ENCODE peak calls at places on chromosome 12, in four cellular contexts. U is T follicular helper cell, V is NB4, Y is pulmonary artery endothelial cell. Q is an unnamed sample.

GRCh38 chr12:49664591-49665146 is 41.3 kb downstream of the PRPF40B start:
- DNase-seq in U (no peak), Y (peak; percentile 62), V (no peak), Q (no peak)

GRCh38 chr12:121649403-121649802 is 20.1 kb downstream of the MORN3 start:
- DNase-seq in V (peak; percentile 90), U (no peak), Y (no peak), Q (no peak)

GRCh38 chr12:21828779-21829178 is 54.3 kb upstream of the KCNJ8 start:
- DNase-seq in U (no peak), V (no peak), Y (no peak), Q (no peak)

GRCh38 chr12:26726956-26727355 is 106.0 kb downstream of the ITPR2 start:
- DNase-seq in Y (no peak), V (no peak), U (no peak), Q (no peak)

GRCh38 chr12:20528208-20528607 is 159.9 kb downstream of the PDE3A start:
- DNase-seq in U (no peak), V (peak; percentile 30), Y (no peak), Q (no peak)

GRCh38 chr12:5996459-5996858 is 51.4 kb upstream of the ANO2 start:
- DNase-seq in U (no peak), Y (no peak), V (no peak), Q (no peak)

GRCh38 chr12:39892146-39892545 is 213.7 kb downstream of the SLC2A13 start:
- DNase-seq in Y (no peak), U (no peak), V (peak; percentile 60), Q (no peak)

GRCh38 chr12:117820216-117820907 is 148.4 kb downstream of the KSR2 start:
- DNase-seq in Y (no peak), U (no peak), V (no peak), Q (no peak)

GRCh38 chr12:62659457-62660295 is 193.1 kb downstream of the MON2 start:
- DNase-seq in V (no peak), Y (no peak), U (no peak), Q (no peak)

GRCh38 chr12:18468521-18469075 is 207.3 kb downstream of the PIK3C2G start:
- DNase-seq in Y (no peak), V (no peak), U (no peak), Q (peak; percentile 29)

GRCh38 chr12:12716845-12717585 is at the start of gene CDKN1B:
- DNase-seq in V (peak; percentile 96), U (peak; percentile 81), Y (peak; percentile 84), Q (no peak)

GRCh38 chr12:31011746-31012567 is 61.7 kb upstream of the DDX11 start:
- DNase-seq in Y (no peak), U (no peak), V (peak; percentile 18), Q (no peak)

GRCh38 chr12:94147377-94147990 is 893 bp upstream of the PLXNC1 start:
- DNase-seq in Y (no peak), U (no peak), V (peak; percentile 27), Q (no peak)

GRCh38 chr12:13887774-13888388 is 93.5 kb downstream of the GRIN2B start:
- DNase-seq in V (no peak), U (no peak), Y (no peak), Q (no peak)

GRCh38 chr12:129605666-129606065 is 298.2 kb downstream of the TMEM132D start:
- DNase-seq in V (no peak), U (no peak), Y (no peak), Q (no peak)

GRCh38 chr12:110796952-110797351 is 49.8 kb upstream of the CCDC63 start:
- DNase-seq in U (no peak), Y (no peak), V (no peak), Q (no peak)

GRCh38 chr12:39502657-39503056 is 59.7 kb upstream of the KIF21A start:
- DNase-seq in Y (no peak), V (no peak), U (no peak), Q (no peak)

GRCh38 chr12:105672576-105672975 is 342.1 kb downstream of the C12orf75 start:
- DNase-seq in U (no peak), Y (no peak), V (no peak), Q (no peak)

GRCh38 chr12:47156167-47156736 is 76.5 kb upstream of the AMIGO2 start:
- DNase-seq in Y (peak; percentile 22), V (peak; percentile 22), U (no peak), Q (no peak)

GRCh38 chr12:105561981-105562726 is 231.7 kb downstream of the C12orf75 start:
- DNase-seq in V (no peak), Y (peak; percentile 27), U (no peak), Q (peak; percentile 45)

GRCh38 chr12:58323676-58324075 is 382.3 kb downstream of the ATP23 start:
- DNase-seq in Y (no peak), V (no peak), U (no peak), Q (no peak)

GRCh38 chr12:67648306-67649164 is at the start of gene DYRK2:
- DNase-seq in Y (peak; percentile 33), U (peak; percentile 68), V (peak; percentile 88), Q (no peak)

GRCh38 chr12:71581206-71581605 is 82.4 kb downstream of the ZFC3H1 start:
- DNase-seq in V (no peak), Y (no peak), U (no peak), Q (no peak)

GRCh38 chr12:65756956-65757511 is 67.2 kb upstream of the HMGA2 start:
- DNase-seq in Y (no peak), U (no peak), V (no peak), Q (no peak)

GRCh38 chr12:105409881-105410471 is 79.5 kb downstream of the C12orf75 start:
- DNase-seq in U (no peak), V (peak; percentile 14), Y (peak; percentile 53), Q (no peak)

GRCh38 chr12:127125607-127126259 is 1141.2 kb upstream of the TMEM132C start:
- DNase-seq in U (no peak), Y (no peak), V (no peak), Q (peak; percentile 53)

GRCh38 chr12:88381456-88381855 is 198.8 kb downstream of the KITLG start:
- DNase-seq in U (no peak), V (no peak), Y (no peak), Q (no peak)

GRCh38 chr12:130572553-130572952 is 143.5 kb downstream of the RIMBP2 start:
- DNase-seq in V (no peak), U (no peak), Y (no peak), Q (no peak)

GRCh38 chr12:70982286-70982685 is 61.7 kb upstream of the PTPRR start:
- DNase-seq in V (no peak), U (no peak), Y (no peak), Q (no peak)

GRCh38 chr12:19166956-19167355 is 37.4 kb downstream of the PLEKHA5 start:
- DNase-seq in Y (no peak), U (no peak), V (no peak), Q (no peak)

GRCh38 chr12:52573306-52573705 is 337 bp downstream of the KRT74 start:
- DNase-seq in U (no peak), Y (no peak), V (no peak), Q (no peak)

GRCh38 chr12:72491399-72491798 is 219.2 kb downstream of the TRHDE start:
- DNase-seq in V (no peak), Y (no peak), U (no peak), Q (peak; percentile 9)